ENCODE peak calls at places on chromosomes 13 and 19, in six cellular contexts. T is hepatocyte, O is neural progenitor cell, R is PC-3, H is HCT116, V is MM.1S. Q is an unnamed sample.
A peak's percentile ranks its signal among the peaks of the same experiment; 100 is the strongest.

GRCh38 chr13:30331331-30331771 is 24.0 kb upstream of the KATNAL1 start:
- DNase-seq in R (no peak), T (no peak), V (no peak), O (no peak), H (no peak), Q (peak; percentile 14)

GRCh38 chr19:13881231-13881691 is 4.3 kb downstream of the NANOS3 start:
- DNase-seq in R (no peak), H (no peak), O (peak; percentile 69), V (peak; percentile 48), T (no peak), Q (peak; percentile 26)

GRCh38 chr13:37878496-37878895 is 8.9 kb upstream of the TRPC4 start:
- DNase-seq in H (no peak), V (no peak), R (no peak), O (no peak), T (no peak), Q (peak; percentile 62)

GRCh38 chr19:40663712-40664692 is 26.4 kb downstream of the NUMBL start:
- DNase-seq in O (no peak), H (no peak), V (no peak), R (peak; percentile 26), T (peak; percentile 29), Q (peak; percentile 61)

GRCh38 chr19:23281663-23282276 is 31.6 kb upstream of the ZNF724 start:
- DNase-seq in T (no peak), O (no peak), R (no peak), H (no peak), V (peak; percentile 19), Q (no peak)

GRCh38 chr19:42421591-42422031 is 5.6 kb downstream of the LIPE start:
- DNase-seq in R (peak; percentile 49), V (no peak), T (no peak), O (no peak), H (no peak), Q (peak; percentile 48)

GRCh38 chr19:17076539-17076919 is 952 bp downstream of the MYO9B start:
- DNase-seq in O (peak; percentile 29), H (no peak), V (no peak), R (peak; percentile 31), T (no peak), Q (peak; percentile 44)

GRCh38 chr13:34107814-34108213 is 289.9 kb downstream of the RFC3 start:
- DNase-seq in H (no peak), R (no peak), O (no peak), V (no peak), T (no peak), Q (peak; percentile 49)

GRCh38 chr19:8310342-8311055 is 2.3 kb upstream of the CD320 start:
- DNase-seq in R (no peak), V (no peak), O (no peak), H (no peak), T (no peak), Q (no peak)

GRCh38 chr19:1765182-1765903 is 12.0 kb downstream of the ONECUT3 start:
- DNase-seq in T (no peak), O (no peak), V (no peak), R (no peak), H (no peak), Q (peak; percentile 47)
- TF ChIP-seq EZH2 in T (peak; percentile 64), O (peak; percentile 95), V (peak; percentile 23), R (no peak), H (no peak), Q (peak; percentile 64)

DNA sequence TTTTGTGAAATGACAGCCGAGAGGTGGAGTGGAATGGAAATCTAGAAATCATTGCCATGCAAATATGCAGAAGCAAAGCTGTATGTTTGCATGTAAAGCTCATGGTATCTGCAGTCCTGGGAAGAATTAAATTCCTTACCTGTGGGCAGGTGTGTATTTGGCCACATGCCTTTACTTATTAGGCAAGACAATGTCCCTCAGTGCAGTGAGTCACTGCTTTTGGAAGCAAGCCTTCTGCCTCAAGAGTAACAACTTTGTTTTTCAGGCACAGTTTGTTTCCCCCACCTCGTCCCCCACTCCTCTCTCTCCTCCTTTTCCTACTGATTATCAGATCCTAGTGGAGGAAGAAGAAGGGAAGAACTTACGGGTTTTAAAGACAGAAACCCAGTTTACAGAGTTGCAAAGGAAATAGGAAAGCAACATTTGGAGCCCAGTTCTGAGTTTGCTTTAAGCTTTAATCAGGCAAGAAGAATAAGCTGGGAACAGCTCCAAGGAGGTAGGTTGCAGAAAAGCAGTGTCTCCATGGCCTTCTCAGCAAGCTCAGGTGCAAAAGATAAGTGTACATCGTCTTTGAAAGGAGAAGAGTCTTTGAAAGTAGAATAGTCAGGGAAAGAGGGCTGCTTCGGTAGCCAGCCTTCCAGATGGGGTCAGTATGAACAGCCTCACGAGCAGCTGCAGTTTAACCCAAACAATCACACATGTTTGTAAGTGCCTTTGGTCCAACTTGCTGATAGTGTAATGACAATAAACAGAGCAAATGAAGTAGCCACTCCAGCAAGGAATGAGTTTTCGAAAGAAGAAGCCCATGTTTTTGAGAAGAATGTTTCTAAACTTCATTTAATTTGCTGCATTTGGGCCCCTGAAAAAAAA is 190.1 kb downstream of the KLF5 start:
- DNase-seq in O (no peak), T (peak; percentile 29), H (peak; percentile 57), V (no peak), R (peak; percentile 92), Q (no peak)
- TF ChIP-seq EZH2phosphoT487 in O (no peak), T (no peak), H (no peak), V (no peak), R (no peak), Q (no peak)

GRCh38 chr19:20103091-20103501 is 25.3 kb downstream of the ZNF90 start:
- DNase-seq in O (no peak), H (no peak), R (no peak), V (no peak), T (no peak), Q (no peak)
- H3K9me3 ChIP-seq in O (no peaks in the 10 kb centered on the region), H (peaks cover 16% of the 10 kb centered on the region), R (peaks cover 22% of the 10 kb centered on the region), V (no peaks in the 10 kb centered on the region), T (peaks cover 29% of the 10 kb centered on the region), Q (no peaks in the 10 kb centered on the region)

DNA sequence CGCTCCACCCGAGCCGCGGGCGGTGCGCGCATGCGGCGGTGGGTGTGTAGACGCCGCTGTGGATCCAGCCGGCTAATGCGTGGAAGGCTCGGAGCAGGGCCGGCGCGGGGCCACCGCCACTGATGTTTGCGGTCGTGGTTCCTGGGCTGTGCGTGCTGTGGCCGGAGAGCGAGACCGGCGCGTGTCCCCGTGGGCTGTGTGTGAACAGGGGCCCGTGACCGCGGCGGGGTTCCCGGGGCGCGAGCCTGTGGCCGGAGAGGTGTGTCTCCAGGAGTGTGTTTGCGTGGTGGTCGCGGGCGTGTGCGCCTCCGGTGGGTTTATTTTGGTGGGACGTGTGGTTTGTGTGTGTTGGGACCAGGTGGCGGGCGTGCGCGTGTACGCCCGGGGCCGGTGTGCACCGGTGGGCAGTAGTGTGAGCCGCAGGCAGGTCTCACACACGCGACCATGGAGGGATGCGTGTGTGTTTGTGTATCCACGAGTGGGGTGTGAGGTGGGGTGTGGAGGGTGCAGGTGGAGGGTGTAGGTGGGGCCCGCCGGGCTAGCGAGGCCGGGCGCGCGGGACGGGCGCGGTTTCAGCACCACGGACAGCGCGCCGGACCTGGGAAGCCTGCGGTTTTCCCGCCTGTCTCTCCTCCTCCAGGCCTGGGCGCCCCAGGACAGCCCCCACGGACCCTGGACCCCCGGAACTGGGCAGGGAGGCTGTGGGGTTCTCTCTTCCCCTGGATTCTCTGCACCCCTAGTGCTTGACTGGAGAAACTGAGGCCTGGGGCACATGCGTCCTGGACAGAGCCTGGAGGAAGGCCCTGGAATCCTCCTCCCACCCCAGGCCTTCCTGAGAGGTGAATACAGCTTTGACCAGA is 1.6 kb downstream of the HCN2 start:
- DNase-seq in O (peak; percentile 86), V (no peak), H (no peak), T (peak; percentile 77), R (peak; percentile 36), Q (peak; percentile 62)
- TF ChIP-seq EZH2 in O (peak; percentile 99), V (no peak), H (no peak), T (peak; percentile 43), R (no peak), Q (no peak)

Q was measured in GM23248.